ENCODE peak calls at places on chromosomes 6 and 20, in five cellular contexts. O is fibroblast of mammary gland, U is fibroblast of pulmonary artery, X is aorta, Z is AG04449. M is an unnamed sample.

GRCh38 chr20:5654557-5654956 is 95.6 kb upstream of the SHLD1 start:
- DNase-seq in U (peak), Z (no peak), O (peak), X (no peak), M (peak)

GRCh38 chr20:3916347-3916746 is 27.2 kb downstream of the PANK2 start:
- DNase-seq in X (no peak), Z (no peak), O (no peak), U (no peak), M (no peak)

GRCh38 chr20:45993197-45993951 is 15.3 kb upstream of the MMP9 start:
- DNase-seq in X (peak), U (peak), O (peak), Z (no peak), M (peak)

GRCh38 chr6:150149146-150149545 is 6.3 kb downstream of the PPP1R14C start:
- DNase-seq in U (no peak), Z (no peak), X (no peak), O (no peak), M (no peak)

GRCh38 chr20:51641866-51642265 is 99.3 kb upstream of the NFATC2 start:
- DNase-seq in X (no peak), Z (no peak), O (no peak), U (no peak), M (no peak)

GRCh38 chr6:121521164-121521555 is 85.7 kb downstream of the GJA1 start:
- DNase-seq in O (no peak), X (no peak), U (no peak), Z (no peak), M (no peak)

GRCh38 chr6:112939543-112939942 is 592.4 kb downstream of the RFPL4B start:
- DNase-seq in Z (no peak), U (peak), X (no peak), O (no peak), M (no peak)

GRCh38 chr6:62285612-62286469 is at the start of gene KHDRBS2:
- DNase-seq in X (peak), O (peak), U (peak), Z (no peak), M (no peak)

GRCh38 chr20:44594730-44595129 is 12.4 kb downstream of the PKIG start:
- DNase-seq in O (peak), U (peak), X (peak), Z (peak), M (no peak)

GRCh38 chr20:3749689-3750639 is 17.5 kb downstream of the HSPA12B start:
- DNase-seq in Z (no peak), O (no peak), U (no peak), X (no peak), M (no peak)

DNA sequence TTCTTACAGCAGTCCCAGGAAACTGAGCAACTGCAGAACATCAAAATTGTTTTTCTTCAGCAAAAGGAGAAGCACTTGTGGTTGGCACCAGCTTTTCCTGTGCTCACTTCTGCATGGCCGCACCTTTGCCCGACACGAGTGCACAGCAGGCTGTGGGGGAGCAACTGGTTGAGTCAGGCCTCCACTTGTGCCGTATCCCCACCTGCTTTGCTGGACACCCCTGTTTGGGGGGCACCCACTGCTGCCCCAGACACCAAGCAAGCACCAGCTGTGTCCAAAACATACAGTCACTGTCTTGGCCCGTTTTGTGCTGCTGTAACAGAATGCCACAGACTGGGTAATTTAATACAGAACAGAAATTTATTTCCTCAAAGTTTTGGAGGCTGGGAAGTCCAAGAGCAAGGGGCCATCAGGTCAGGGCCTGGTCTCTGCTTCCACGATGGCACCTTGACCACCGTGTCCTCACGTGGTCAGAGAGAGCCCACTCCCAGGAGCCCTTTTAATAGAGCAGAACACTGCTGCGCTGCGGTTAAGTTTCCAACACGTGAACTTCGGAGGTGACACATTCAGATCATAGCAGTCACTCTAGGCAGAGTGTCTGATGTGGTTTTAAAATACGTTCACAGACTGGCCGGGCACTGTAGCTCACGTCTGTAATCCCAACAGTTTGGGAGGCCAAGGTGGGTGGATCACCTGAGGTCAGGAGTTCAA is 8.7 kb upstream of the GMEB2 start:
- DNase-seq in X (peak), U (no peak), O (no peak), Z (no peak), M (no peak)
- H3K4me3 ChIP-seq in X (no peak), U (no peak), O (no peak), Z (no peak), M (no peak)

GRCh38 chr6:33634203-33634727 is 13.1 kb downstream of the ITPR3 start:
- DNase-seq in O (no peak), X (no peak), U (no peak), Z (no peak), M (no peak)

GRCh38 chr6:33631971-33632585 is 11.0 kb downstream of the ITPR3 start:
- DNase-seq in Z (no peak), U (no peak), X (no peak), O (no peak), M (no peak)

GRCh38 chr6:33633462-33634158 is 12.5 kb downstream of the ITPR3 start:
- DNase-seq in O (peak), U (peak), X (peak), Z (no peak), M (no peak)

GRCh38 chr6:33632603-33633039 is 11.5 kb downstream of the ITPR3 start:
- DNase-seq in X (no peak), O (peak), Z (no peak), U (peak), M (no peak)

DNA sequence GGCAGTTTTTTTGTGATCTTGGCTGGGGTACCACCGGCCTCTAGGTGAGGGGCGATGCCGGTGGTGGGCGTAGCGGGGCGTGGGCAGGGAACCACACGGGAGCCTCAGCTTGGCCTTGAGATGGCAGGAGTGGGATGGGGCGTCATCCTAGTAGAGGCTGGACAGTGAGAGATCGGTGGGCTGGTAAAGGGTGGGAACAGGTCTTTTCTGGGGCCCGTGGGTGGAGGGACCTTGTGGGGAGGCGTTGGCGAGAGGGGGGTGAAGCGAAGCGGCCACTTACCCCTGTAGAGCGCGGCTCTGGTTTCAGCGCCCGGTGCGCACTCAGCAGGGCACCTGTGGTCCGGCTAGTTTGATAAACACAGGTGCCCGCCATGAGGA is 12.0 kb downstream of the ITPR3 start:
- DNase-seq in U (no peak), Z (no peak), O (no peak), X (no peak), M (no peak)
- H3K4me3 ChIP-seq in U (peak), Z (peak), O (peak), X (no peak), M (peak)

GRCh38 chr6:47306887-47307286 is 2.8 kb downstream of the TNFRSF21 start:
- DNase-seq in Z (no peak), X (no peak), U (peak), O (no peak), M (no peak)
- H3K4me3 ChIP-seq in Z (no peak), X (no peak), U (peak), O (no peak), M (no peak)

DNA sequence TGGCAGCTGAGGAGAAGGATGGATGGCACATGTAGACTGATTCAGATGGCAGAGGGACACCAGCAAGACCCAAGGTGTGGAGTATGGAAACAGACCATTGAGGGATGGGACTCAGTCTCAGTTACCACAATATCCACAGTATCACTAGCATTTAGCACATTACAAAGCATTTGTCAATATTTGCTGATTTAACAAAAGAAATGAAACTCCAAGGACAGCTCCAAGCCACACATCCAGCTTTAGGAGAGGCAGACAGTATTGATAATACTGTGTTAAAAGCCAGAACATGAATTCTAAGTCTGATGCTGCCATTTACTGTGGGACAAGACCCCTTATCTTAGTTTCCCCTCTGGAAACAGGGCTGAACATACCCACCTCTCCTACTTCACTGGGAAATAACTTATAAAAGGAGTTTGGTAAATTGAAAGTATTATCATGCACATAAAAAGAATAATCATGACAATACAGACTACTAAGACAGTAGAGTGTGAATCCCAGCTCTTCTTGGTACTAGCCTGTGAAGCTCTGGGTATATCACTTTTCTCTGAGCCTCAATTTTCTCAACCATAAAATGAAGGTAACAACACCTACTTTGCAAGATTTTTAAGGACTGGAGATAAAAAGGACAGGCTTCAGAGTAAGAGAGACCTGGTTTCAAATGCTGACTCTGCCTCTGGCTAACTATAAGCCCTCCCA is 11.1 kb downstream of the BCL2L1 start:
- DNase-seq in X (no peak), Z (no peak), O (no peak), U (no peak), M (no peak)
- H3K4me3 ChIP-seq in X (no peak), Z (no peak), O (no peak), U (no peak), M (no peak)

GRCh38 chr6:123802697-123803455 is 789 bp upstream of the NKAIN2 start:
- DNase-seq in O (peak), U (peak), X (peak), Z (peak), M (peak)
- H3K4me3 ChIP-seq in O (peak), U (peak), X (peak), Z (peak), M (peak)

GRCh38 chr6:143328885-143329284 is 121.6 kb downstream of the ADAT2 start:
- DNase-seq in U (peak), O (no peak), X (no peak), Z (no peak), M (no peak)
- H3K4me3 ChIP-seq in U (no peak), O (no peak), X (no peak), Z (no peak), M (no peak)

GRCh38 chr6:73644941-73645591 is 8.7 kb downstream of the SLC17A5 start:
- DNase-seq in U (no peak), X (no peak), Z (no peak), O (peak), M (no peak)

GRCh38 chr6:73640179-73640750 is 13.5 kb downstream of the SLC17A5 start:
- DNase-seq in X (no peak), Z (no peak), O (no peak), U (no peak), M (no peak)

GRCh38 chr6:73648166-73648565 is 5.6 kb downstream of the SLC17A5 start:
- DNase-seq in X (no peak), U (no peak), O (peak), Z (no peak), M (peak)

GRCh38 chr6:73642530-73642929 is 11.3 kb downstream of the SLC17A5 start:
- DNase-seq in Z (no peak), U (no peak), O (no peak), X (no peak), M (no peak)

GRCh38 chr6:73644030-73644429 is 9.8 kb downstream of the SLC17A5 start:
- DNase-seq in U (peak), Z (no peak), X (no peak), O (no peak), M (no peak)
- H3K4me3 ChIP-seq in U (no peak), Z (no peak), X (no peak), O (no peak), M (no peak)

GRCh38 chr6:134516582-134516981 is 198.7 kb upstream of the SGK1 start:
- DNase-seq in O (no peak), X (no peak), U (peak), Z (no peak), M (no peak)

GRCh38 chr6:134517145-134517658 is 199.3 kb upstream of the SGK1 start:
- DNase-seq in U (peak), X (peak), Z (no peak), O (peak), M (peak)

GRCh38 chr6:134515976-134516375 is 198.1 kb upstream of the SGK1 start:
- DNase-seq in X (no peak), O (peak), Z (no peak), U (peak), M (no peak)

GRCh38 chr6:134519456-134519855 is 201.5 kb upstream of the SGK1 start:
- DNase-seq in Z (no peak), O (no peak), U (peak), X (peak), M (no peak)

DNA sequence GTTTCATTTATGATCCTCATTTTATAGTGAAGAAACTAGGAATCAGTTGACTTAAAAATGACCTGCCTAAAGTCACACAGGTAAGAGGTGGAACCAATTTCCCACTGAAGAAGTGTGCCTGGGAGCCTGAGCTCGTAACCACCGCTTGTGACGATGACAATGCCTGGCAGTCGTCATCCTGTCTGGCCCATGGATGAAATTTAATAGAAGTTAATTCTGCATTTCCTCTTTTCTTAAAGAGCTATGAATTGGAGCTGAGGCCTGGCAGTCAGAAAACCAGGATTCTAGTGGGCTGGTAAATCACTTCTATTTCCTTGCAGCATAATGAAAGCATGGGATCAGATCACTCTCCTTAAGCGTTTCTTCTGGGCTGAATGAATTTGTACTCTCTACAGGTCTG is 200.0 kb upstream of the SGK1 start:
- DNase-seq in Z (no peak), O (no peak), U (peak), X (peak), M (no peak)
- H3K4me3 ChIP-seq in Z (no peak), O (no peak), U (no peak), X (no peak), M (no peak)

GRCh38 chr6:3756516-3757010 is 5.0 kb upstream of the PXDC1 start:
- DNase-seq in O (no peak), X (no peak), U (no peak), Z (no peak), M (no peak)
- H3K4me3 ChIP-seq in O (no peak), X (no peak), U (no peak), Z (no peak), M (no peak)

GRCh38 chr6:35493307-35493983 is 3.4 kb downstream of the TEAD3 start:
- DNase-seq in U (no peak), Z (no peak), X (peak), O (no peak), M (no peak)
- H3K4me3 ChIP-seq in U (no peak), Z (peak), X (no peak), O (no peak), M (no peak)

M was measured in skeletal muscle cell.